ENCODE peak calls at places on chromosomes 4 and X, in five cellular contexts. F, H, Z, S and Q are unnamed samples.

GRCh38 chrX:100695302-100695701 is 36.6 kb downstream of the SYTL4 start:
- DNase-seq in F (no peak), H (no peak), Z (no peak), S (no peak), Q (no peak)

GRCh38 chrX:150227321-150227860 is 135.7 kb upstream of the MAMLD1 start:
- DNase-seq in F (no peak), H (no peak), Z (no peak), S (peak; percentile 10), Q (no peak)

GRCh38 chr4:185773419-185773818 is 38.6 kb downstream of the SORBS2 start:
- DNase-seq in F (no peak), H (no peak), Z (no peak), S (no peak), Q (peak; percentile 66)

GRCh38 chrX:118325453-118325852 is 20.5 kb upstream of the WDR44 start:
- DNase-seq in F (peak; percentile 15), H (no peak), Z (no peak), S (no peak), Q (no peak)

GRCh38 chrX:119398974-119399771 is at the start of gene SLC25A43:
- DNase-seq in F (peak; percentile 83), H (no peak), Z (peak; percentile 57), S (no peak), Q (peak; percentile 49)

GRCh38 chr4:51943221-51943620 is 76.9 kb downstream of the LRRC66 start:
- DNase-seq in F (no peak), H (no peak), Z (no peak), S (peak; percentile 29), Q (no peak)

GRCh38 chrX:56793112-56793430 is 64.0 kb downstream of the NBDY start:
- DNase-seq in F (no peak), H (no peak), Z (no peak), S (peak; percentile 8), Q (peak; percentile 2)

GRCh38 chr4:108446554-108446953 is 173.8 kb upstream of the RPL34 start:
- DNase-seq in F (no peak), H (no peak), Z (peak; percentile 42), S (no peak), Q (no peak)

GRCh38 chr4:45072981-45073380 is 346.6 kb upstream of the GNPDA2 start:
- DNase-seq in F (no peak), H (no peak), Z (no peak), S (no peak), Q (no peak)

GRCh38 chrX:150864127-150864526 is 34.3 kb downstream of the CD99L2 start:
- DNase-seq in F (no peak), H (no peak), Z (no peak), S (no peak), Q (no peak)

GRCh38 chrX:69229436-69229835 is 64.2 kb upstream of the PJA1 start:
- DNase-seq in F (no peak), H (no peak), Z (no peak), S (no peak), Q (no peak)

GRCh38 chr4:71184195-71184781 is 154.5 kb upstream of the SLC4A4 start:
- DNase-seq in F (peak; percentile 36), H (no peak), Z (peak; percentile 68), S (no peak), Q (peak; percentile 65)

GRCh38 chr4:56958111-56958517 is 19.3 kb downstream of the NOA1 start:
- DNase-seq in F (peak; percentile 11), H (peak; percentile 92), Z (peak; percentile 68), S (peak; percentile 95), Q (peak; percentile 65)

GRCh38 chr4:112522389-112522788 is 6.4 kb upstream of the NEUROG2 start:
- DNase-seq in F (no peak), H (no peak), Z (no peak), S (no peak), Q (no peak)

GRCh38 chrX:17559728-17560379 is 177.4 kb upstream of the SCML1 start:
- DNase-seq in F (no peak), H (no peak), Z (no peak), S (no peak), Q (peak; percentile 47)

GRCh38 chrX:120463241-120463640 is 5.9 kb downstream of the LAMP2 start:
- DNase-seq in F (no peak), H (no peak), Z (no peak), S (no peak), Q (no peak)

GRCh38 chr4:89518259-89518658 is 210.7 kb upstream of the GPRIN3 start:
- DNase-seq in F (no peak), H (no peak), Z (no peak), S (no peak), Q (no peak)

GRCh38 chr4:89514811-89515210 is 207.2 kb upstream of the GPRIN3 start:
- DNase-seq in F (no peak), H (no peak), Z (no peak), S (no peak), Q (no peak)

GRCh38 chr4:89519771-89520170 is 212.2 kb upstream of the GPRIN3 start:
- DNase-seq in F (no peak), H (no peak), Z (no peak), S (no peak), Q (no peak)
- TF ChIP-seq EP300 in F (no peak), H (no peak), Z (no peak), S (no peak), Q (no peak)

DNA sequence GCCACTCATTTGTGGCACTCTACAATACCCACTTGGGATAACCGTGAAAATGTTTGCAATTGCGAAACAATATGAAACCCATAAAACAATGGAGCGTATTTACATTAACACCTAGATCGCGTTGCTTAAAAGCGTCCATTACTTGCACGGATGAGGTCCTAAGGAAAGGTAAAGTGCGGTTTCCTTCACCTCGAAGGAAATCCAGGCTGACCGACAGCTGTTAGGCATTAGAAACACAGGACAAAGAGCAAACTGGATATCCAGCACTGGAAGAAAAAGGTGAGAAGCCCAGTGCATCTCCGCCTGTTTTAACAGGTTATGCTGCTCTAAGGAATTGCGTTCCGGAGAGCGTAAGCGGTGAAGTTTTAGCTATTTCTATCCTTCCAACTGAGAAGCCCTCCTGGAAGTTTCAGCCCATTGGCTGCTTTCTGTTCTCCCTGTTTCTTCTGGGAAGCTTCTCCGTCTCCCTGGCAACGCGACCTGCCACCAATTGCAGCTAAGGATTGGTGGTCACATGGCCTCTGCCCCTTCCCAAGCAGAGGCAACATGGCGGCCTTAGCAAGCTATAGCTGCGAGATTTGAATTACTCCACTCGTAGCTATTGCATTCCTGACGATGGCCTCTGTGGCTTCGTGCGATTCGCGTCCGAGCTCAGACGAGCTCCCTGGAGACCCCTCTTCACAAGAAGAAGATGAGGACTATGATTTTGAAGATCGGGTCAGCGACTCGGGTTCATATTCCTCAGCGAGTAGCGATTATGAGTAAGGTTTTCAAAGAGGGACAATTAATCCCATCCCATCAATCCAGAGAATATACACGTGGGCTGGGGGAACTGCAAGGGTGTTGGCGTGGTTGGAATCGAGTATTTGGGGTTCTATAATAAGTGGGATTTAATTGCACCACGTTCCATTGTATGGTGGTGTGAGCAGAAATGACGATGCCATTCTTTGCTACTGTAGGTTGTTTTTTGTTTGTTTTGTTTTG is at the start of gene INTU:
- DNase-seq in F (peak; percentile 89), H (peak; percentile 95), Z (peak; percentile 92), S (peak; percentile 98), Q (peak; percentile 92)
- TF ChIP-seq POLR2AphosphoS5 in F (peak; percentile 50), H (no peak), Z (no peak), S (peak; percentile 72), Q (peak; percentile 81)

GRCh38 chr4:77194366-77194765 is 37.4 kb downstream of the CCNG2 start:
- DNase-seq in F (no peak), H (no peak), Z (no peak), S (no peak), Q (no peak)

GRCh38 chr4:77194989-77195388 is 38.0 kb downstream of the CCNG2 start:
- DNase-seq in F (no peak), H (no peak), Z (no peak), S (no peak), Q (no peak)

GRCh38 chr4:77196866-77197265 is 39.9 kb downstream of the CCNG2 start:
- DNase-seq in F (no peak), H (no peak), Z (no peak), S (no peak), Q (no peak)

GRCh38 chr4:77193046-77193445 is 36.0 kb downstream of the CCNG2 start:
- DNase-seq in F (no peak), H (no peak), Z (no peak), S (no peak), Q (no peak)

GRCh38 chr4:77193511-77194236 is 36.7 kb downstream of the CCNG2 start:
- DNase-seq in F (peak; percentile 64), H (peak; percentile 88), Z (peak; percentile 75), S (no peak), Q (peak; percentile 62)
- TF ChIP-seq CTCF in F (no peak), H (no peak), Z (no peak), S (no peak), Q (no peak)

GRCh38 chr4:156293657-156294297 is 340.1 kb upstream of the CTSO start:
- DNase-seq in F (no peak), H (no peak), Z (no peak), S (no peak), Q (no peak)
- TF ChIP-seq EP300 in F (no peak), H (no peak), Z (no peak), S (no peak), Q (no peak)